ENCODE peak calls at places on chromosomes 6 and 20, in eight cellular contexts. V, H, I, A, L, F, Z and J are unnamed samples.

GRCh38 chr6:169445661-169446581 is 192.3 kb upstream of the THBS2 start:
- DNase-seq in Z (no peak), L (no peak), A (no peak), I (no peak), F (no peak), V (no peak), H (no peak), J (no peak)

GRCh38 chr6:938271-939046 is 245.5 kb upstream of the EXOC2 start:
- DNase-seq in V (no peak), H (no peak), L (no peak), F (no peak), Z (no peak), I (no peak), A (no peak), J (no peak)

GRCh38 chr6:96016781-96017180 is 1.0 kb downstream of the FUT9 start:
- DNase-seq in V (no peak), I (no peak), Z (no peak), F (no peak), L (no peak), H (no peak), A (no peak), J (no peak)

GRCh38 chr20:33733654-33734576 is 2.1 kb downstream of the ZNF341 start:
- DNase-seq in L (no peak), F (no peak), I (peak), A (no peak), H (no peak), V (no peak), Z (peak), J (peak)

GRCh38 chr6:24844061-24844460 is 45.3 kb upstream of the ARMH2 start:
- DNase-seq in L (no peak), F (no peak), Z (no peak), H (no peak), V (no peak), I (no peak), A (no peak), J (no peak)

GRCh38 chr6:89895273-89895874 is 1.1 kb downstream of the GJA10 start:
- DNase-seq in Z (peak), H (no peak), I (no peak), A (no peak), V (no peak), F (no peak), L (no peak), J (peak)

GRCh38 chr20:62129731-62130531 is 7.7 kb downstream of the LSM14B start:
- DNase-seq in Z (no peak), A (no peak), I (no peak), F (no peak), H (no peak), L (no peak), V (no peak), J (no peak)

GRCh38 chr20:31666258-31667042 is 28.7 kb downstream of the COX4I2 start:
- DNase-seq in L (no peak), H (no peak), F (no peak), I (peak), A (no peak), V (peak), Z (no peak), J (no peak)

GRCh38 chr20:830011-830521 is 3.4 kb upstream of the FAM110A start:
- DNase-seq in V (no peak), A (no peak), Z (peak), H (peak), I (peak), F (no peak), L (no peak), J (no peak)

GRCh38 chr6:71887744-71888115 is 1.4 kb downstream of the RIMS1 start:
- DNase-seq in V (no peak), H (no peak), I (no peak), Z (no peak), A (no peak), F (no peak), L (no peak), J (no peak)

GRCh38 chr6:114735118-114735730 is 392.4 kb upstream of the HS3ST5 start:
- DNase-seq in V (no peak), I (no peak), L (no peak), F (no peak), Z (no peak), H (no peak), A (no peak), J (no peak)

GRCh38 chr6:151630991-151631655 is 137.3 kb downstream of the CCDC170 start:
- DNase-seq in H (no peak), V (no peak), I (no peak), A (no peak), L (no peak), Z (no peak), F (no peak), J (no peak)

GRCh38 chr20:61611401-61611800 is 359.3 kb downstream of the CDH4 start:
- DNase-seq in F (no peak), I (no peak), Z (peak), A (no peak), V (no peak), L (no peak), H (no peak), J (no peak)

GRCh38 chr6:109340811-109341210 is 41.5 kb downstream of the CD164 start:
- DNase-seq in V (no peak), H (no peak), L (no peak), Z (peak), F (no peak), A (no peak), I (no peak), J (no peak)

GRCh38 chr6:150346346-150346745 is 22.5 kb upstream of the IYD start:
- DNase-seq in F (no peak), H (no peak), L (no peak), A (no peak), V (no peak), I (no peak), Z (peak), J (peak)

GRCh38 chr6:170450946-170451761 is 102.0 kb downstream of the PSMB1 start:
- DNase-seq in H (no peak), V (no peak), F (no peak), I (no peak), A (no peak), L (no peak), Z (no peak), J (no peak)

GRCh38 chr20:1280421-1281102 is 14.5 kb downstream of the SNPH start:
- DNase-seq in F (no peak), I (no peak), H (no peak), L (no peak), V (no peak), Z (no peak), A (no peak), J (no peak)

GRCh38 chr6:87155920-87156600 is 695 bp downstream of the ZNF292 start:
- DNase-seq in H (peak), I (peak), F (no peak), Z (peak), V (peak), A (peak), L (peak), J (peak)

GRCh38 chr6:106110167-106110826 is 24.2 kb downstream of the PRDM1 start:
- DNase-seq in F (no peak), I (no peak), V (no peak), Z (no peak), H (no peak), L (no peak), A (no peak), J (no peak)

GRCh38 chr20:38649275-38649891 is 47.8 kb downstream of the ARHGAP40 start:
- DNase-seq in A (no peak), V (no peak), F (no peak), H (no peak), L (no peak), Z (peak), I (no peak), J (peak)

GRCh38 chr6:119493980-119494379 is 144.4 kb upstream of the MAN1A1 start:
- DNase-seq in H (peak), Z (no peak), A (no peak), F (no peak), V (no peak), I (no peak), L (no peak), J (no peak)

GRCh38 chr6:18323935-18324707 is 59.8 kb upstream of the DEK start:
- DNase-seq in I (no peak), Z (peak), A (no peak), H (no peak), L (no peak), F (peak), V (no peak), J (peak)

GRCh38 chr20:3392756-3393155 is 14.7 kb downstream of the DNAAF9 start:
- DNase-seq in I (no peak), V (no peak), H (no peak), A (no peak), Z (no peak), L (no peak), F (no peak), J (no peak)

GRCh38 chr20:32336918-32337347 is 21.2 kb upstream of the ASXL1 start:
- DNase-seq in A (no peak), Z (peak), H (no peak), F (no peak), L (no peak), V (no peak), I (no peak), J (peak)

GRCh38 chr6:24935753-24936152 is at the start of gene RIPOR2:
- DNase-seq in Z (no peak), V (no peak), L (no peak), A (no peak), F (no peak), H (no peak), I (peak), J (peak)

GRCh38 chr6:137871299-137871698 is 4.2 kb downstream of the TNFAIP3 start:
- DNase-seq in A (no peak), Z (no peak), L (no peak), I (peak), H (no peak), F (no peak), V (no peak), J (no peak)

GRCh38 chr6:17938885-17939284 is 48.5 kb downstream of the KIF13A start:
- DNase-seq in F (no peak), H (no peak), A (no peak), V (no peak), Z (peak), L (no peak), I (no peak), J (peak)

GRCh38 chr6:36679043-36679821 is 718 bp downstream of the CDKN1A start:
- DNase-seq in L (peak), H (peak), A (peak), Z (peak), V (peak), I (peak), F (no peak), J (peak)

GRCh38 chr20:47272893-47273590 is 83.5 kb downstream of the ZMYND8 start:
- DNase-seq in Z (peak), F (peak), I (peak), V (peak), L (peak), H (no peak), A (no peak), J (peak)

GRCh38 chr6:139903411-139904157 is 529.1 kb upstream of the CITED2 start:
- DNase-seq in F (no peak), H (no peak), A (no peak), L (no peak), V (no peak), I (peak), Z (no peak), J (no peak)

GRCh38 chr20:47389867-47390347 is 33.4 kb upstream of the ZMYND8 start:
- DNase-seq in A (no peak), F (no peak), I (no peak), L (no peak), V (no peak), Z (peak), H (no peak), J (peak)

GRCh38 chr6:133837801-133838349 is 51.0 kb upstream of the TCF21 start:
- DNase-seq in V (no peak), A (no peak), I (peak), Z (peak), H (no peak), F (peak), L (peak), J (peak)

GRCh38 chr6:81995548-81996289 is 243.2 kb upstream of the TENT5A start:
- DNase-seq in Z (peak), A (no peak), I (no peak), L (no peak), H (no peak), F (no peak), V (no peak), J (peak)

GRCh38 chr20:21364413-21364812 is 32.9 kb downstream of the NKX2-4 start:
- DNase-seq in F (no peak), I (no peak), H (no peak), V (no peak), Z (no peak), A (no peak), L (no peak), J (no peak)

GRCh38 chr6:157989541-157990289 is 8.1 kb downstream of the SYNJ2 start:
- DNase-seq in V (peak), H (peak), F (no peak), L (peak), Z (peak), I (peak), A (no peak), J (peak)

GRCh38 chr20:17767624-17768023 is 67.9 kb downstream of the BANF2 start:
- DNase-seq in H (no peak), A (no peak), I (no peak), L (no peak), Z (no peak), V (no peak), F (no peak), J (no peak)

DNA sequence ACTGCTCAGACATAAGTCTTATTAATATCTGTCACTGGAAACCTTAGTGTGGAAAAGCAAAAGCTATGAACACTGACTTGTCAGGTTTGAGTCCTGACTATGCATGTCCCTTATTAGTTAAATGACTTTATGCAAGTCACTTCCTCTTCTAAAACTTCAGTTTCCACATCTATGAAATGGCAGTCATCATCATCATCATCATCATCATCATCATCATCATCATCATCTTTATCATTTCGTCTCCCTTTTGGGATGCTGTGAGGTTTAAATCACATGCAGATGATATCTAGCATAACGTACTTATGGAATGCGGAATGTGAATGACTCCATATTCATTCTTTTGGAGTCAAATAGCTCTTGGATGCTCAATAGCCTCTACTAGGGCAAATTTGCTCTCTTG is 24.5 kb downstream of the HDGFL1 start:
- DNase-seq in Z (no peak), V (no peak), A (no peak), I (no peak), F (no peak), H (no peak), L (no peak), J (no peak)
- H3K4me3 ChIP-seq in Z (no peak), V (no peak), A (no peak), I (no peak), F (no peak), H (no peak), L (no peak), J (no peak)

GRCh38 chr6:62775427-62776022 is 435.7 kb upstream of the FKBP1C start:
- DNase-seq in F (peak), V (no peak), Z (no peak), I (no peak), A (no peak), L (no peak), H (no peak), J (peak)
- TF ChIP-seq CTCF in F (peak), V (no peak), Z (peak), I (peak), A (peak), L (no peak), H (no peak), J (peak)

GRCh38 chr6:21899708-21900107 is 306.2 kb downstream of the SOX4 start:
- DNase-seq in A (no peak), L (no peak), F (no peak), Z (peak), I (no peak), V (no peak), H (no peak), J (no peak)

GRCh38 chr6:21895591-21895990 is 302.0 kb downstream of the SOX4 start:
- DNase-seq in H (no peak), V (no peak), F (no peak), Z (no peak), A (no peak), L (no peak), I (no peak), J (no peak)

GRCh38 chr6:21893778-21894177 is 300.2 kb downstream of the SOX4 start:
- DNase-seq in H (no peak), Z (no peak), V (no peak), A (no peak), I (no peak), F (no peak), L (no peak), J (no peak)

GRCh38 chr6:21900730-21901129 is 307.2 kb downstream of the SOX4 start:
- DNase-seq in F (no peak), A (no peak), L (peak), Z (peak), V (no peak), I (no peak), H (no peak), J (peak)

DNA sequence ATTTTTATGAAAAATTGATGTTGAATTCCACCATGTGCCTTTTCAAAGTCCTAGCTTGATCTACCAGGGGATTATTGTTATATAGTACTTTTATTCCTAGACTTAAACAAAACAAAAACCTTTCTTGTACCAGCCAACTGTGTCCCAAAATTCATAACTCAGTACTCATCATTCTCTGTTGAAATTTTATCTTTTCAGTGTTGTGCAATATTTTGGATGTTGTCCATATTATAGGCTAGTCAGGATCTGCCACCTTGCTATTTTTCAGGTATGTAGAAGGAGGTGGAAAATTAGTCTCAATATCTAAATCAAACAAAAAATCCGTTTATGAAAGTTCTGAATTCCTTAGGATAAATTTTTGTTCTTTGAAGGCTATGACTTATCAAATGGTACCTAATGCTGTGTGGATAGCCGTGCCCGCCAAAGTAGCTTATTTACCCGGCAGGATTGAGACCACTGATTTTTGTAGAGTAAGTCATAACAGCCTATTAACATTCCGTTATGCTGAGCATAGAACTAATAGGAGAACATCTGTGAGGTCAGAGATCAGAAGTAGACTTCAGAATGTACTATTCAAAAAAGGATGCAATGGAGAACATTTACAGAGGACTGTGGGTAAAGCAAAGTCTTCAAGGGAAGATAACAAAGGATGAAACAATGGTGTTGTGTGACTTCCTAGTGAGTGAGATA is 304.7 kb downstream of the SOX4 start:
- DNase-seq in I (no peak), A (no peak), H (no peak), F (no peak), V (no peak), L (no peak), Z (no peak), J (peak)
- H3K4me3 ChIP-seq in I (no peak), A (no peak), H (no peak), F (no peak), V (no peak), L (no peak), Z (no peak), J (no peak)

DNA sequence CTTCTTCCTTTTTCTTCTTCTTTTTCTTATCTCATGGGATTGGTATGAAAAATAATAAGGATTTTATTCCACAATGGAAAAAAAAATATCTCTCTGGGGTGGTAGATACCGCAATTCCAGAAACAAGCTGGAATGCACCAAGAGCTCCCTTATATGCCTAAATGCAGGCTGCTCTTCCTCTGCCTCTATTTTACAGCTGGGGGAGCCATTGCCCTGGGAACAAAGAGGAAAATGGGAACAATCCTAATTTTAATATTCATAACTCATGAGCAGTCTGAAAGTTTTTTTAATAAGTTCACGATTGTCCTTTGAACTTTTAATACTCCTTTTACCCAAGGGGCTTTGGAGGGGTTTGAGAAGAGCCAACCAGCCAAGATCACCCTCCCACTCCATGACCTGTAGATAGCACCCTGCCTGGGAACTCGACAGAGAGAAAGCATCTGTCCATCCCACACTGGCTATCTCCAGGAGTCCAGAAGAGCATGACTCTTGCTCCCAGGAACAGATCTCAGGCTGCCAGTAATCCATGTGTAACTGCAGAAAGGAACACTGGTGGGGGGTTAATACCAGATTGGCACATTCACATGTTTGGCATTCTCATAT is 74.7 kb downstream of the CD83 start:
- DNase-seq in L (no peak), A (no peak), V (no peak), Z (peak), I (no peak), F (no peak), H (no peak), J (no peak)
- TF ChIP-seq CTCF in L (no peak), A (no peak), V (no peak), Z (peak), I (no peak), F (no peak), H (no peak), J (peak)